ENCODE peak calls at places on chromosome 20, in six cellular contexts. C is stomach, M is tibial nerve, G is Peyer's patch, A is right atrium auricular region, U is RWPE2. K is an unnamed sample.

GRCh38 chr20:51650685-51651134 is 108.2 kb upstream of the NFATC2 start:
- DNase-seq in C (no peak), M (no peak), G (no peak), A (no peak), U (no peak), K (no peak)

GRCh38 chr20:50274570-50275430 is 84.2 kb downstream of the CEBPB start:
- DNase-seq in M (no peak), C (peak), A (peak), G (no peak), U (peak), K (peak)

GRCh38 chr20:40930561-40930960 is 98.1 kb upstream of the TOP1 start:
- DNase-seq in C (no peak), A (no peak), M (no peak), U (no peak), G (no peak), K (no peak)

GRCh38 chr20:21571841-21572690 is 58.2 kb upstream of the NKX2-2 start:
- DNase-seq in A (no peak), U (no peak), G (no peak), C (no peak), M (no peak), K (no peak)

GRCh38 chr20:47857142-47857993 is 72.1 kb upstream of the SULF2 start:
- DNase-seq in G (no peak), M (no peak), C (no peak), A (peak), U (no peak), K (no peak)

GRCh38 chr20:43895235-43895634 is 19.4 kb upstream of the TOX2 start:
- DNase-seq in A (no peak), G (no peak), C (no peak), M (no peak), U (no peak), K (no peak)

GRCh38 chr20:9440891-9441290 is 73.5 kb upstream of the LAMP5 start:
- DNase-seq in A (no peak), C (no peak), U (no peak), M (no peak), G (no peak), K (no peak)

GRCh38 chr20:36112112-36112511 is 42.4 kb upstream of the EPB41L1 start:
- DNase-seq in G (no peak), C (peak), U (no peak), A (no peak), M (no peak), K (no peak)

GRCh38 chr20:19977373-19977770 is 39.8 kb upstream of the NAA20 start:
- DNase-seq in U (no peak), C (no peak), M (no peak), A (no peak), G (no peak), K (no peak)

GRCh38 chr20:47304287-47304686 is 52.2 kb downstream of the ZMYND8 start:
- DNase-seq in A (no peak), M (no peak), C (peak), G (no peak), U (no peak), K (no peak)

GRCh38 chr20:61333484-61334108 is 81.5 kb downstream of the CDH4 start:
- DNase-seq in U (no peak), A (no peak), G (no peak), M (no peak), C (no peak), K (no peak)

GRCh38 chr20:21933526-21933925 is 228.1 kb downstream of the PAX1 start:
- DNase-seq in A (no peak), G (no peak), C (no peak), U (no peak), M (no peak), K (no peak)

DNA sequence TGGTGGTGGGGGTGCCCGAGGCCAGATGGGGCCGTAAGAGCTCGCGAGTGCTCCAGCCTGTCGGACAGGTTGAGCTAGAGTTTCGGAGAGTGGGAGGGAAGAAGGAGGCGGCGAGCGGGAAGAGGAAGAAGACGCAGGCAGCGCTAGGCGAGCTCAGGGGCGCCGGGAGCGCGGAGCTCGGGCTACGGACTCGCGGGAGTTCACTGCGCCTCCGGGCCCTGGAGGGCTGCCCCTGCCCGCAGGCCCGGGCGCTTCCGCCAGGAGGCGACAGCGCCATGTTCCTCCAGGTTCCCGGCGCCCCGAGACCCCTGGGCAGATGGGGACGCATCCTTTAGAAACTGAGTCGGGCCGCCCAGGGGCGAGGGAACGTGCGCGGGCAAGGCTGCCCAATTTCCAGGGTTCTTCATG is 984 bp downstream of the TFAP2C start:
- DNase-seq in M (no peak), U (peak), G (no peak), C (peak), A (no peak), K (peak)
- H3K4me3 ChIP-seq in M (peak), U (peak), G (peak), C (peak), A (peak), K (peak)

GRCh38 chr20:57479196-57479595 is 45.7 kb downstream of the CTCFL start:
- DNase-seq in C (no peak), A (no peak), U (peak), G (peak), M (no peak), K (no peak)

GRCh38 chr20:57476073-57476526 is 48.8 kb downstream of the CTCFL start:
- DNase-seq in G (no peak), C (no peak), U (peak), A (no peak), M (no peak), K (no peak)

GRCh38 chr20:57476641-57477461 is 48.1 kb downstream of the CTCFL start:
- DNase-seq in M (no peak), A (no peak), U (peak), G (no peak), C (no peak), K (no peak)

GRCh38 chr20:57480444-57481152 is 44.3 kb downstream of the CTCFL start:
- DNase-seq in G (no peak), M (no peak), C (no peak), A (no peak), U (peak), K (no peak)

GRCh38 chr20:57478176-57478575 is 46.8 kb downstream of the CTCFL start:
- DNase-seq in C (no peak), G (no peak), A (no peak), M (no peak), U (no peak), K (no peak)
- H3K27ac ChIP-seq in C (no peak), G (no peak), A (no peak), M (no peak), U (no peak), K (no peak)

DNA sequence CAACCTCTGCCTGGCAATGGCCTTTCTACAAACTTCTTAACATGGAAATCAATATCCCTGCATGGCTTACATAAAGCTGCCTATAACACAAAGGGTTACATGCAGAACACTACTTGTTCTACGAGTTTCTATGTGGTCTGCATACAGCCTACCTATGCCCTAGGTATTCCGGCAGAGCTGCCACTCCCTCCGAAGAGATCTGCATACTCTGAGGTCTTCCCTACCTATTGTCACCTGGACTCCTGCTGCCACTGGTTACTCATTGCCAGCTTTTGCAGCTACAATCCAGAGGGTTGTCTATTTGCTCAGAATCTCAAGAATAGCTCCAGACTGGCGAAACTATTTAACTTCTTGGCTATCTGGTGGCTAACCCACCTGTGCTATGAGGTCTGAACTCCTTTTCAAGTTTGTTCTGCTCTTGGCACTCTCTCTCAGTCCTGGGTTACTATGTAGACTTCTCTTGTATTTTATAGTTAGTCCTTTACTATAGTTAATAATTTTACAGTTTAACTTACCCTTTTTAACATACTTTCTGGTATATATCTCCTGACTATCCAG is 323.3 kb downstream of the BMP2 start:
- DNase-seq in G (no peak), C (no peak), M (no peak), A (no peak), U (no peak), K (no peak)
- H3K4me3 ChIP-seq in G (no peak), C (no peak), M (no peak), A (no peak), U (no peak), K (no peak)

GRCh38 chr20:10654630-10655029 is 19.2 kb downstream of the JAG1 start:
- DNase-seq in A (no peak), G (no peak), M (no peak), U (no peak), C (peak), K (no peak)
- H3K27ac ChIP-seq in A (peak), G (peak), M (peak), U (peak), C (peak), K (peak)

GRCh38 chr20:3160418-3160817 is 753 bp upstream of the FASTKD5 start:
- DNase-seq in C (no peak), A (no peak), M (no peak), U (no peak), G (no peak), K (no peak)

GRCh38 chr20:3157817-3158216 is 1.8 kb downstream of the FASTKD5 start:
- DNase-seq in C (no peak), A (no peak), M (no peak), U (no peak), G (no peak), K (no peak)

GRCh38 chr20:3161316-3162079 is 1.8 kb upstream of the FASTKD5 start:
- DNase-seq in A (no peak), C (no peak), G (no peak), U (no peak), M (no peak), K (no peak)

GRCh38 chr20:3158968-3159431 is 665 bp downstream of the FASTKD5 start:
- DNase-seq in U (no peak), A (no peak), C (no peak), M (no peak), G (no peak), K (no peak)

DNA sequence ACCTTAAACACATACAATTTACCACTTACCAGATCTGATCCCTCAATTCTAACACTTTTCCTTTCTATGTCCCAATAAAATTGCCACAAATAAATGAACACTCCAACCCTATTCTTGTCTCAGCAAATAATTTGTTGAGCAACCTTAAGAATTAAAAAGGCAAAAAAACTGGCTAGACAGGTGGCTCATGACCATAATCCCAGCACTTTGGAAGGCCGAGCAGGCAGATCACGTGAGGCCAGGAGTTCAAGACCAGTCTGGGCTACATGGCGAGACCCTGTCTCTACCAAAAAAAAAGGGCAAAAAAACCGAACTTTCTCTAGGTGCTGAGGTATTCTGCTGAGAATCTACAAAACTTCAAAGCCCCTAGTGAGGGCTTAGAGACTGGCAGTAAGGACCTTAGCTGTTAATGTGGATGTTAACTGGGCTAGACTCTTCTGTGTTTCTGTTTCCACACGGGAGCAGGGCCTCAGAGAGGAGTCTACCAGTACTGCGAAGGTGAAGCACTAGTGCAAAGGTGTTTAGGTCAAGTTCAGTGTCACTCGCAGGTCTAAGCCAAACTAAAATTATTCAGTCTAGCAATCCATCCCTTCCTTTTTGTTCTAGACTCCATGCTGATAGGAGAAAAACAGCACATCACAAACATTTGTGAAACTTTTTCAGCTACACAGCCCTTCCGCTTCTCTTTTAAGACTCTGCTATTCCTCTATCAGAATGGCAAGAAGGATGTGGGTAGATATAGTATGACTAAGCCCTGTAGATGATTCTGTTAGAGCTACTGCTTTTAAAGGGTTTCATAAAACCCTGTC is 2.6 kb downstream of the FASTKD5 start:
- DNase-seq in G (no peak), C (no peak), A (no peak), M (no peak), U (no peak), K (no peak)
- H3K4me3 ChIP-seq in G (no peak), C (no peak), A (no peak), M (no peak), U (no peak), K (peak)

K was measured in left lung.